ENCODE peak calls at places on chromosomes 2 and 18, in four cellular contexts. V, W, R and J are unnamed samples.

GRCh38 chr2:222862068-222862914 is 1.5 kb downstream of the ACSL3 start:
- DNase-seq in V (peak; percentile 33), W (peak; percentile 66), R (no peak), J (peak; percentile 49)

GRCh38 chr2:79159653-79160052 is at the start of gene REG3A:
- DNase-seq in V (no peak), W (no peak), R (no peak), J (no peak)

GRCh38 chr18:8794133-8794986 is 89.0 kb downstream of the MTCL1 start:
- DNase-seq in V (no peak), W (peak; percentile 73), R (peak; percentile 9), J (peak; percentile 74)

GRCh38 chr2:174195253-174195652 is 53.1 kb downstream of the OLA1 start:
- DNase-seq in V (no peak), W (no peak), R (no peak), J (peak; percentile 29)

GRCh38 chr2:160224060-160224459 is 24.0 kb upstream of the ITGB6 start:
- DNase-seq in V (peak; percentile 55), W (peak; percentile 100), R (peak; percentile 35), J (peak; percentile 99)

GRCh38 chr18:26813043-26813442 is 52.5 kb downstream of the AQP4 start:
- DNase-seq in V (peak; percentile 51), W (peak; percentile 6), R (peak; percentile 65), J (peak; percentile 8)

GRCh38 chr18:66894851-66895250 is 291.0 kb upstream of the CDH19 start:
- DNase-seq in V (no peak), W (no peak), R (no peak), J (no peak)

GRCh38 chr2:190838492-190838910 is 42.1 kb upstream of the GLS start:
- DNase-seq in V (peak; percentile 59), W (peak; percentile 85), R (no peak), J (peak; percentile 97)

GRCh38 chr18:25061345-25061744 is 290.6 kb downstream of the ZNF521 start:
- DNase-seq in V (no peak), W (no peak), R (no peak), J (no peak)

GRCh38 chr2:240713071-240713927 is 21.6 kb downstream of the AQP12A start:
- DNase-seq in V (peak; percentile 81), W (no peak), R (no peak), J (no peak)

GRCh38 chr2:134460583-134460998 is 206.7 kb downstream of the MGAT5 start:
- DNase-seq in V (peak; percentile 62), W (peak; percentile 66), R (peak; percentile 70), J (peak; percentile 62)

GRCh38 chr2:207867075-207867474 is 97.4 kb upstream of the FZD5 start:
- DNase-seq in V (no peak), W (no peak), R (no peak), J (no peak)

GRCh38 chr2:3242747-3243369 is 134.8 kb downstream of the EIPR1 start:
- DNase-seq in V (peak; percentile 76), W (peak; percentile 30), R (no peak), J (no peak)

GRCh38 chr2:37020212-37020886 is 54.0 kb upstream of the STRN start:
- DNase-seq in V (no peak), W (peak; percentile 81), R (no peak), J (peak; percentile 69)

GRCh38 chr2:149832256-149832655 is 244.7 kb upstream of the MMADHC start:
- DNase-seq in V (no peak), W (no peak), R (no peak), J (no peak)

GRCh38 chr2:45993476-45993991 is 303.7 kb upstream of the EPAS1 start:
- DNase-seq in V (peak; percentile 81), W (peak; percentile 87), R (peak; percentile 68), J (peak; percentile 71)

GRCh38 chr2:46151582-46151981 is 145.6 kb upstream of the EPAS1 start:
- DNase-seq in V (no peak), W (no peak), R (no peak), J (no peak)

GRCh38 chr2:166140922-166141321 is 13.1 kb upstream of the SCN1A start:
- DNase-seq in V (no peak), W (no peak), R (no peak), J (no peak)

GRCh38 chr2:236568068-236568921 is 1.3 kb upstream of the ACKR3 start:
- DNase-seq in V (no peak), W (peak; percentile 63), R (no peak), J (peak; percentile 33)

GRCh38 chr2:111216811-111217652 is 96.3 kb downstream of the BCL2L11 start:
- DNase-seq in V (no peak), W (no peak), R (no peak), J (no peak)

GRCh38 chr2:240788482-240788881 is 31.5 kb downstream of the KIF1A start:
- DNase-seq in V (no peak), W (no peak), R (no peak), J (no peak)

GRCh38 chr2:128282246-128282975 is 36.3 kb downstream of the HS6ST1 start:
- DNase-seq in V (no peak), W (no peak), R (no peak), J (no peak)

GRCh38 chr2:102139851-102140250 is 2.7 kb upstream of the IL1R1 start:
- DNase-seq in V (peak; percentile 12), W (no peak), R (no peak), J (no peak)

GRCh38 chr2:164644036-164644700 is 22.9 kb upstream of the GRB14 start:
- DNase-seq in V (no peak), W (no peak), R (no peak), J (no peak)

GRCh38 chr2:120570546-120570945 is 165.1 kb upstream of the GLI2 start:
- DNase-seq in V (no peak), W (no peak), R (no peak), J (no peak)